ENCODE peak calls at places on chromosome X, in four cellular contexts. One of them, this sample, is unnamed.

GRCh38 chrX:9644335-9644734 is 121.3 kb downstream of the GPR143 start:
- DNase-seq in bronchial epithelial cell: no peak
- DNase-seq in IMR-90: no peak
- DNase-seq in Caco-2: no peak
- DNase-seq in this sample: no peak

GRCh38 chrX:5857232-5857631 is 371.4 kb downstream of the NLGN4X start:
- DNase-seq in bronchial epithelial cell: no peak
- DNase-seq in IMR-90: no peak
- DNase-seq in Caco-2: no peak
- DNase-seq in this sample: no peak

GRCh38 chrX:33906971-33907370 is 225.1 kb downstream of the FAM47A start:
- DNase-seq in bronchial epithelial cell: no peak
- DNase-seq in IMR-90: no peak
- DNase-seq in Caco-2: no peak
- DNase-seq in this sample: no peak

GRCh38 chrX:113222305-113222704 is 381.7 kb upstream of the AMOT start:
- DNase-seq in bronchial epithelial cell: no peak
- DNase-seq in IMR-90: no peak
- DNase-seq in Caco-2: no peak
- DNase-seq in this sample: no peak

GRCh38 chrX:48902135-48902534 is 4.4 kb downstream of the PQBP1 start:
- DNase-seq in bronchial epithelial cell: no peak
- DNase-seq in IMR-90: no peak
- DNase-seq in Caco-2: no peak
- DNase-seq in this sample: no peak

GRCh38 chrX:41022579-41022978 is 62.7 kb upstream of the USP9X start:
- DNase-seq in bronchial epithelial cell: peak; percentile 84
- DNase-seq in IMR-90: peak; percentile 38
- DNase-seq in Caco-2: no peak
- DNase-seq in this sample: peak; percentile 53

GRCh38 chrX:37712458-37712857 is 26.9 kb downstream of the XK start:
- DNase-seq in bronchial epithelial cell: peak; percentile 69
- DNase-seq in IMR-90: no peak
- DNase-seq in Caco-2: no peak
- DNase-seq in this sample: peak; percentile 26

GRCh38 chrX:64218023-64218422 is 12.4 kb downstream of the ASB12 start:
- DNase-seq in bronchial epithelial cell: no peak
- DNase-seq in IMR-90: no peak
- DNase-seq in Caco-2: no peak
- DNase-seq in this sample: no peak

GRCh38 chrX:153886915-153887314 is 942 bp upstream of the L1CAM start:
- DNase-seq in bronchial epithelial cell: no peak
- DNase-seq in IMR-90: no peak
- DNase-seq in Caco-2: no peak
- DNase-seq in this sample: no peak

GRCh38 chrX:65596270-65596669 is 61.7 kb upstream of the LAS1L start:
- DNase-seq in bronchial epithelial cell: peak; percentile 69
- DNase-seq in IMR-90: peak; percentile 49
- DNase-seq in Caco-2: no peak
- DNase-seq in this sample: peak; percentile 34

GRCh38 chrX:153400146-153401132 is 711 bp downstream of the PNMA6E start:
- DNase-seq in bronchial epithelial cell: no peak
- DNase-seq in IMR-90: no peak
- DNase-seq in Caco-2: no peak
- DNase-seq in this sample: no peak

GRCh38 chrX:118530537-118530936 is 34.9 kb downstream of the DOCK11 start:
- DNase-seq in bronchial epithelial cell: peak; percentile 23
- DNase-seq in IMR-90: peak; percentile 48
- DNase-seq in Caco-2: no peak
- DNase-seq in this sample: no peak

GRCh38 chrX:86696951-86697350 is 548.7 kb downstream of the DACH2 start:
- DNase-seq in bronchial epithelial cell: no peak
- DNase-seq in IMR-90: no peak
- DNase-seq in Caco-2: no peak
- DNase-seq in this sample: no peak

GRCh38 chrX:123626962-123627361 is 105.9 kb downstream of the THOC2 start:
- DNase-seq in bronchial epithelial cell: peak; percentile 25
- DNase-seq in IMR-90: peak; percentile 68
- DNase-seq in Caco-2: no peak
- DNase-seq in this sample: peak; percentile 41

GRCh38 chrX:23799469-23800065 is 16.6 kb downstream of the SAT1 start:
- DNase-seq in bronchial epithelial cell: no peak
- DNase-seq in IMR-90: peak; percentile 60
- DNase-seq in Caco-2: no peak
- DNase-seq in this sample: no peak

GRCh38 chrX:115318139-115318538 is 28.6 kb downstream of the LUZP4 start:
- DNase-seq in bronchial epithelial cell: no peak
- DNase-seq in IMR-90: no peak
- DNase-seq in Caco-2: no peak
- DNase-seq in this sample: no peak

GRCh38 chrX:41827886-41828285 is 95.5 kb downstream of the CASK start:
- DNase-seq in bronchial epithelial cell: no peak
- DNase-seq in IMR-90: peak; percentile 18
- DNase-seq in Caco-2: no peak
- DNase-seq in this sample: no peak

GRCh38 chrX:53195401-53195800 is 29.6 kb downstream of the KDM5C start:
- DNase-seq in bronchial epithelial cell: no peak
- DNase-seq in IMR-90: no peak
- DNase-seq in Caco-2: no peak
- DNase-seq in this sample: no peak

GRCh38 chrX:10509397-10509796 is 111.0 kb downstream of the MID1 start:
- DNase-seq in bronchial epithelial cell: no peak
- DNase-seq in IMR-90: no peak
- DNase-seq in Caco-2: no peak
- DNase-seq in this sample: no peak

GRCh38 chrX:151402719-151403390 is 5.8 kb downstream of the VMA21 start:
- DNase-seq in bronchial epithelial cell: no peak
- DNase-seq in IMR-90: no peak
- DNase-seq in Caco-2: no peak
- DNase-seq in this sample: no peak

GRCh38 chrX:33183366-33183765 is 28.0 kb downstream of the DMD start:
- DNase-seq in bronchial epithelial cell: no peak
- DNase-seq in IMR-90: peak; percentile 82
- DNase-seq in Caco-2: no peak
- DNase-seq in this sample: no peak

GRCh38 chrX:39910651-39911050 is 187.1 kb downstream of the BCOR start:
- DNase-seq in bronchial epithelial cell: no peak
- DNase-seq in IMR-90: no peak
- DNase-seq in Caco-2: no peak
- DNase-seq in this sample: no peak

GRCh38 chrX:3345281-3346081 is 971 bp downstream of the MXRA5 start:
- DNase-seq in bronchial epithelial cell: peak; percentile 35
- DNase-seq in IMR-90: no peak
- DNase-seq in Caco-2: no peak
- DNase-seq in this sample: peak; percentile 34

GRCh38 chrX:151397741-151398070 is 700 bp downstream of the VMA21 start:
- DNase-seq in bronchial epithelial cell: no peak
- DNase-seq in IMR-90: no peak
- DNase-seq in Caco-2: no peak
- DNase-seq in this sample: no peak

GRCh38 chrX:128458888-128459287 is 406.7 kb upstream of the ACTRT1 start:
- DNase-seq in bronchial epithelial cell: peak; percentile 84
- DNase-seq in IMR-90: peak; percentile 5
- DNase-seq in Caco-2: no peak
- DNase-seq in this sample: peak; percentile 15

GRCh38 chrX:19836337-19836736 is 51.1 kb downstream of the SH3KBP1 start:
- DNase-seq in bronchial epithelial cell: no peak
- DNase-seq in IMR-90: no peak
- DNase-seq in Caco-2: no peak
- DNase-seq in this sample: no peak

GRCh38 chrX:625137-625691 is 5.4 kb upstream of the SHOX start:
- DNase-seq in bronchial epithelial cell: no peak
- DNase-seq in IMR-90: no peak
- DNase-seq in Caco-2: no peak
- DNase-seq in this sample: no peak

GRCh38 chrX:124736553-124737240 is 390.3 kb downstream of the SH2D1A start:
- DNase-seq in bronchial epithelial cell: no peak
- DNase-seq in IMR-90: no peak
- DNase-seq in Caco-2: no peak
- DNase-seq in this sample: no peak

GRCh38 chrX:53039239-53039638 is 9.3 kb upstream of the GPR173 start:
- DNase-seq in bronchial epithelial cell: no peak
- DNase-seq in IMR-90: no peak
- DNase-seq in Caco-2: no peak
- DNase-seq in this sample: no peak

GRCh38 chrX:96707829-96708228 is 23.2 kb downstream of the DIAPH2 start:
- DNase-seq in bronchial epithelial cell: no peak
- DNase-seq in IMR-90: no peak
- DNase-seq in Caco-2: no peak
- DNase-seq in this sample: no peak
- H3K27me3 ChIP-seq in bronchial epithelial cell: no peaks in the 10 kb centered on the region
- H3K27me3 ChIP-seq in IMR-90: no peaks in the 10 kb centered on the region
- H3K27me3 ChIP-seq in Caco-2: no peaks in the 10 kb centered on the region
- H3K27me3 ChIP-seq in this sample: no peaks in the 10 kb centered on the region

DNA sequence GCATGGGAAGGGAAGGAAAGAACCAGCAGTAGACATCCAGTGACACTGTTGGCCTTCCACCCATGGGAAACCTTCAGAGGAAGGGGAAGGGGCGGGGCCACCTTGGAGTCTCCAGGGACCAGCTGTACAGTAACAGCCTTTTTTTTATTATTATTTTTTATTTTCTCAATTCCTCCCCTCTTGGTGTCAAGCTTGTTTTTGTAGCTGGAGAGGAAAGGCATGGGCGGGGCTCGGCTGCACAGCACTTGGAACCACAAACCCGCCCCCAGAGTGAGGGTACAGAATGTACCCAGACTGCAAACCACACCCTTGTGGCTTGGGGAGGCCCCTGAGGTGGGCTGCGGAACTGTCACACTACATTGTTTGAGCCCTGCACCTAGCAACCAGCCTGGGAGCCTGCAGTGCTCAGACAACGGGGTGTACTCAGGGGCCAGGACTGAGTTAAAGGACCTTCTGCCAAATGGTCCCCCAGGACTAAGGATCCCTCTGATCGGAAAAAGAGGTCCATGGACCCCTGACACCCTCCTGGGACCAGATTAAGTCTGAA is 45.7 kb downstream of the PRPS1 start:
- DNase-seq in bronchial epithelial cell: peak; percentile 49
- DNase-seq in IMR-90: no peak
- DNase-seq in Caco-2: no peak
- DNase-seq in this sample: no peak
- TF ChIP-seq CTCF in bronchial epithelial cell: no peak
- TF ChIP-seq CTCF in IMR-90: no peak
- TF ChIP-seq CTCF in Caco-2: no peak
- TF ChIP-seq CTCF in this sample: no peak

GRCh38 chrX:105865709-105866108 is 43.4 kb downstream of the NRK start:
- DNase-seq in bronchial epithelial cell: no peak
- DNase-seq in IMR-90: no peak
- DNase-seq in Caco-2: no peak
- DNase-seq in this sample: no peak
- H3K27me3 ChIP-seq in bronchial epithelial cell: no peaks in the 10 kb centered on the region
- H3K27me3 ChIP-seq in IMR-90: no peaks in the 10 kb centered on the region
- H3K27me3 ChIP-seq in Caco-2: no peaks in the 10 kb centered on the region
- H3K27me3 ChIP-seq in this sample: no peaks in the 10 kb centered on the region

DNA sequence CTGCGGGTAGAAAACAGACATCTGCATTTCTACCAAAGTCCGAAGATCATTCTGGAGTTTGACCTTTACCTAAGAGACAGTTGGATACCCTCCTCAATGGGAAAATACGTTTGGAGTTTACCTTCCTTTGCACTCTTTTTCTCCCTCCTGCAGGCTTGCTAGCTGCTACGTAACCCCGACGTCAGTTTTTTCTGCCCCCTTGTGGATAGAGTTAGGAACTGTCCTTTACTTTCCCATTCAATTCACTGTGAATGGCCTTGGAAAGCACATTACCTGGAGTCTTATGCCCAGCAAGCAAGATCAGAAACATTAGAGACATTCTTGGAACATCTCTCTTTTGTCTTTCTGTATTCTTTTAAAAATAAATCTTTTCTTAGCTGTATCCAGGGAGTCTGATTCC is 250.7 kb downstream of the NAP1L3 start:
- DNase-seq in bronchial epithelial cell: peak; percentile 4
- DNase-seq in IMR-90: peak; percentile 1
- DNase-seq in Caco-2: no peak
- DNase-seq in this sample: no peak
- TF ChIP-seq CTCF in bronchial epithelial cell: peak; percentile 14
- TF ChIP-seq CTCF in IMR-90: peak; percentile 43
- TF ChIP-seq CTCF in Caco-2: peak; percentile 39
- TF ChIP-seq CTCF in this sample: peak; percentile 53

DNA sequence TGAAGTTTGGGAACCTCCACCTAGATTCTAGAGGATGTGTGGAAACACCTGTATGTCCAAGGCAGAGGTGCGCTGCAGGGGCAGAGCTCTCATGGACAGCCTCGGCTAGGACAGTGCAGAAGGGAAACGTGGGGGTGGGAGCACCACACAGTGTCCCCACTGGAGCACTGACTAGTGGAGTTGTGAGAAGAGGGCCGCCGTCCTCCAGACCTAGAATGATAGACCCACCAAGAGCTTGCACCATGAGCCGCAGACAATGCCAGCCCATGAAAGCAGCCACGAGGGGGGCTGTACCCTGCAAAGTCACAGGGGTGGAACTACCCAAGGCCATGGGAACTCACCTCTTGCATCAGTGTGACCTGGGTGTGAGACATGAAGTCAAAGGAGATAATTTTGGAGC is 274.5 kb upstream of the FMR1 start:
- DNase-seq in bronchial epithelial cell: no peak
- DNase-seq in IMR-90: no peak
- DNase-seq in Caco-2: no peak
- DNase-seq in this sample: no peak
- H3K27me3 ChIP-seq in bronchial epithelial cell: no peaks in the 10 kb centered on the region
- H3K27me3 ChIP-seq in IMR-90: no peaks in the 10 kb centered on the region
- H3K27me3 ChIP-seq in Caco-2: no peaks in the 10 kb centered on the region
- H3K27me3 ChIP-seq in this sample: no peaks in the 10 kb centered on the region

GRCh38 chrX:7071390-7071789 is 76.1 kb upstream of the STS start:
- DNase-seq in bronchial epithelial cell: no peak
- DNase-seq in IMR-90: no peak
- DNase-seq in Caco-2: no peak
- DNase-seq in this sample: no peak

GRCh38 chrX:7069556-7069955 is 78.0 kb upstream of the STS start:
- DNase-seq in bronchial epithelial cell: no peak
- DNase-seq in IMR-90: no peak
- DNase-seq in Caco-2: no peak
- DNase-seq in this sample: no peak

GRCh38 chrX:7065473-7065872 is 82.0 kb upstream of the STS start:
- DNase-seq in bronchial epithelial cell: no peak
- DNase-seq in IMR-90: no peak
- DNase-seq in Caco-2: no peak
- DNase-seq in this sample: no peak

GRCh38 chrX:7067266-7067665 is 80.2 kb upstream of the STS start:
- DNase-seq in bronchial epithelial cell: no peak
- DNase-seq in IMR-90: no peak
- DNase-seq in Caco-2: no peak
- DNase-seq in this sample: no peak

GRCh38 chrX:7068939-7069367 is 78.6 kb upstream of the STS start:
- DNase-seq in bronchial epithelial cell: no peak
- DNase-seq in IMR-90: no peak
- DNase-seq in Caco-2: no peak
- DNase-seq in this sample: no peak
- TF ChIP-seq CTCF in bronchial epithelial cell: peak; percentile 8
- TF ChIP-seq CTCF in IMR-90: no peak
- TF ChIP-seq CTCF in Caco-2: no peak
- TF ChIP-seq CTCF in this sample: peak; percentile 36

DNA sequence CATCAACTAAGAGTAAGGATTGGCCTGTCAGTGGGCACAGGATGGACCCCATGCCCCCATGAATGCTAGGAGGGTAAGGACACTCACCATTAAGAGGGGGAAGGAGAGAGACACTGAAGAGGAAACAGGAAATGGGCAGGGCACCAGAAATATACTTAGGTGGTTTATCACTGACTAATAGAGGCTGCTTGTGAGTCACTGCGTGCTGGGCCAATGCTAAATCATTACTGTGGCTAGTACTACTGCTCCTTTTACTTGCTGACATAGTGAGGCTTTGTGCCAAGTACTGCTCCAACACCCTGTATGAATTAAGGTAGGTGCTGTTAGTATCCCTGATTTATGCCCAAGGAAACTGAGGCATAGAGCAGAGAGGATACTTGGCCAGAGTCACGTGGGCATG is 130.4 kb upstream of the FRMPD4 start:
- DNase-seq in bronchial epithelial cell: peak; percentile 90
- DNase-seq in IMR-90: peak; percentile 84
- DNase-seq in Caco-2: no peak
- DNase-seq in this sample: peak; percentile 51
- H3K27me3 ChIP-seq in bronchial epithelial cell: no peaks in the 10 kb centered on the region
- H3K27me3 ChIP-seq in IMR-90: no peaks in the 10 kb centered on the region
- H3K27me3 ChIP-seq in Caco-2: no peaks in the 10 kb centered on the region
- H3K27me3 ChIP-seq in this sample: no peaks in the 10 kb centered on the region

This sample was measured in foreskin keratinocyte.